ENCODE peak calls at places on chromosome 10, in nine cellular contexts. K is T-helper 9 cell, S is mucosa of descending colon, L is iris pigment epithelial cell, I is NCI-H2081, U is astrocyte of the spinal cord, A is hippocampal formation, T is PC-9, Z is amygdala. G is an unnamed sample.
A peak's percentile ranks its signal among the peaks of the same experiment; 100 is the strongest.

GRCh38 chr10:91296471-91296870 is 76.0 kb downstream of the PCGF5 start:
- DNase-seq in K (no peak), U (no peak), A (no peak), S (peak; percentile 7), L (peak; percentile 17), T (peak; percentile 36), Z (no peak), I (peak; percentile 13), G (peak; percentile 37)

GRCh38 chr10:43211431-43212042 is 55.3 kb downstream of the RASGEF1A start:
- DNase-seq in U (no peak), A (no peak), K (no peak), Z (no peak), I (no peak), T (no peak), L (no peak), S (no peak), G (no peak)

GRCh38 chr10:10699427-10699826 is 318.2 kb upstream of the CELF2 start:
- DNase-seq in A (no peak), U (no peak), T (no peak), I (no peak), S (no peak), K (no peak), Z (no peak), L (no peak), G (no peak)

GRCh38 chr10:132779850-132780249 is 6.1 kb downstream of the NKX6-2 start:
- DNase-seq in K (no peak), L (no peak), S (no peak), A (no peak), Z (no peak), U (no peak), T (no peak), I (no peak), G (no peak)

GRCh38 chr10:86747796-86748581 is 8.4 kb upstream of the BMPR1A start:
- DNase-seq in T (no peak), A (no peak), U (no peak), I (no peak), S (no peak), Z (no peak), K (no peak), L (peak; percentile 26), G (no peak)

GRCh38 chr10:124637746-124638145 is 106.4 kb downstream of the FAM53B start:
- DNase-seq in S (no peak), I (no peak), K (no peak), U (no peak), T (no peak), L (no peak), A (no peak), Z (no peak), G (no peak)

GRCh38 chr10:122551450-122551849 is 9.1 kb upstream of the DMBT1 start:
- DNase-seq in K (no peak), U (no peak), T (no peak), Z (no peak), I (no peak), L (no peak), A (no peak), S (no peak), G (peak; percentile 36)

GRCh38 chr10:121592155-121592890 is 5.9 kb downstream of the FGFR2 start:
- DNase-seq in Z (no peak), L (no peak), U (no peak), A (no peak), I (no peak), T (no peak), K (no peak), S (no peak), G (no peak)

GRCh38 chr10:48209246-48209645 is 65.2 kb downstream of the FRMPD2 start:
- DNase-seq in K (no peak), Z (no peak), I (no peak), U (peak; percentile 30), A (no peak), L (peak; percentile 73), T (no peak), S (no peak), G (no peak)

GRCh38 chr10:119917777-119918176 is 25.2 kb downstream of the SEC23IP start:
- DNase-seq in I (no peak), K (no peak), U (no peak), T (no peak), Z (no peak), L (no peak), A (no peak), S (no peak), G (no peak)

GRCh38 chr10:72080042-72081035 is 8.0 kb downstream of the SPOCK2 start:
- DNase-seq in A (no peak), S (no peak), I (no peak), K (no peak), T (peak; percentile 97), Z (no peak), L (no peak), U (no peak), G (no peak)

GRCh38 chr10:13961096-13961495 is 369.6 kb downstream of the FRMD4A start:
- DNase-seq in U (peak; percentile 96), K (no peak), A (no peak), S (no peak), Z (no peak), I (no peak), T (no peak), L (peak; percentile 93), G (no peak)

GRCh38 chr10:113058175-113058961 is 108.3 kb downstream of the TCF7L2 start:
- DNase-seq in T (no peak), Z (peak; percentile 37), K (no peak), U (peak; percentile 57), A (peak; percentile 14), I (no peak), S (peak; percentile 59), L (peak; percentile 84), G (peak; percentile 67)

GRCh38 chr10:117677239-117677638 is 134.7 kb downstream of the EMX2 start:
- DNase-seq in Z (no peak), S (no peak), A (no peak), L (no peak), K (no peak), U (no peak), I (no peak), T (peak; percentile 72), G (no peak)

GRCh38 chr10:102617041-102617440 is 27.2 kb upstream of the TRIM8 start:
- DNase-seq in I (no peak), T (no peak), Z (no peak), K (no peak), L (no peak), A (no peak), S (no peak), U (no peak), G (no peak)

GRCh38 chr10:128398103-128398502 is 271.9 kb upstream of the MKI67 start:
- DNase-seq in Z (no peak), L (no peak), U (no peak), K (no peak), T (no peak), S (no peak), I (no peak), A (no peak), G (no peak)

GRCh38 chr10:75461672-75462649 is 30.5 kb downstream of the LRMDA start:
- DNase-seq in A (no peak), U (no peak), Z (no peak), K (no peak), I (no peak), T (no peak), L (no peak), S (no peak), G (no peak)

GRCh38 chr10:128009768-128010167 is 102.9 kb downstream of the PTPRE start:
- DNase-seq in K (no peak), L (peak; percentile 48), T (no peak), I (no peak), U (peak; percentile 17), A (no peak), S (no peak), Z (no peak), G (no peak)

GRCh38 chr10:124657806-124658205 is 86.4 kb downstream of the FAM53B start:
- DNase-seq in S (peak; percentile 40), A (no peak), K (peak; percentile 47), L (peak; percentile 70), Z (no peak), I (no peak), T (no peak), U (peak; percentile 75), G (no peak)

GRCh38 chr10:72906446-72906845 is 12.9 kb downstream of the OIT3 start:
- DNase-seq in Z (no peak), T (no peak), S (no peak), K (no peak), U (no peak), A (no peak), L (peak; percentile 25), I (no peak), G (no peak)